ENCODE peak calls at places on chromosome 3, in nine cellular contexts. C is H9; Q is GM04503; P is stimulated activated CD4-positive, alpha-beta T cell treated with anti-CD3 and anti-CD28 coated beads, Interleukin-1b, Interleukin-23, amount 100 ng/mL, for 24 hours; M is GM13976; G is T-helper 1 cell; O is kidney; E is activated T-cell treated with anti-CD3 and anti-CD28 coated beads, Interleukin-2, amount 50 U/mL, for 48 hours; A is T1000. J is an unnamed sample.

GRCh38 chr3:150300847-150301517 is 107.1 kb upstream of the TSC22D2 start:
- DNase-seq in C (no peak), Q (no peak), P (no peak), M (no peak), G (no peak), O (no peak), E (no peak), A (no peak), J (no peak)

GRCh38 chr3:128166971-128167453 is 13.7 kb downstream of the EEFSEC start:
- DNase-seq in C (no peak), Q (no peak), P (no peak), M (no peak), G (no peak), O (no peak), E (no peak), A (no peak), J (no peak)

GRCh38 chr3:65741540-65741939 is 297.2 kb downstream of the MAGI1 start:
- DNase-seq in C (no peak), Q (no peak), P (no peak), M (no peak), G (no peak), O (no peak), E (no peak), A (no peak), J (no peak)

GRCh38 chr3:61985020-61985419 is 388.3 kb downstream of the FEZF2 start:
- DNase-seq in C (no peak), Q (no peak), P (no peak), M (no peak), G (no peak), O (no peak), E (no peak), A (peak), J (no peak)

GRCh38 chr3:193837347-193837827 is 244.4 kb downstream of the OPA1 start:
- DNase-seq in C (no peak), Q (no peak), P (no peak), M (no peak), G (no peak), O (no peak), E (no peak), A (no peak), J (no peak)

GRCh38 chr3:45566205-45566604 is 28.3 kb upstream of the LIMD1 start:
- DNase-seq in C (no peak), Q (no peak), P (no peak), M (peak), G (no peak), O (no peak), E (no peak), A (no peak), J (no peak)

GRCh38 chr3:168884353-168884903 is 779.1 kb downstream of the MECOM start:
- DNase-seq in C (no peak), Q (peak), P (no peak), M (no peak), G (no peak), O (no peak), E (no peak), A (peak), J (no peak)

GRCh38 chr3:141605883-141606282 is 119.1 kb downstream of the RASA2 start:
- DNase-seq in C (no peak), Q (no peak), P (no peak), M (no peak), G (no peak), O (no peak), E (no peak), A (no peak), J (no peak)

GRCh38 chr3:163707659-163708058 is 1370.6 kb downstream of the SI start:
- DNase-seq in C (no peak), Q (no peak), P (no peak), M (no peak), G (no peak), O (no peak), E (no peak), A (no peak), J (no peak)

GRCh38 chr3:51719413-51720025 is 12.7 kb downstream of the GRM2 start:
- DNase-seq in C (no peak), Q (no peak), P (no peak), M (peak), G (no peak), O (no peak), E (peak), A (no peak), J (no peak)

GRCh38 chr3:38117748-38118420 is 19.0 kb downstream of the ACAA1 start:
- DNase-seq in C (peak), Q (no peak), P (no peak), M (peak), G (peak), O (peak), E (peak), A (no peak), J (peak)

GRCh38 chr3:16033889-16034687 is 140.4 kb upstream of the GALNT15 start:
- DNase-seq in C (no peak), Q (no peak), P (no peak), M (no peak), G (no peak), O (no peak), E (no peak), A (no peak), J (no peak)

GRCh38 chr3:124565013-124565412 is 165.2 kb upstream of the UMPS start:
- DNase-seq in C (peak), Q (no peak), P (no peak), M (peak), G (no peak), O (no peak), E (peak), A (peak), J (peak)

GRCh38 chr3:42012935-42013651 is 51.2 kb upstream of the ULK4 start:
- DNase-seq in C (peak), Q (no peak), P (peak), M (peak), G (peak), O (peak), E (peak), A (peak), J (no peak)

GRCh38 chr3:30131171-30131570 is 475.2 kb upstream of the TGFBR2 start:
- DNase-seq in C (no peak), Q (no peak), P (no peak), M (no peak), G (no peak), O (no peak), E (no peak), A (no peak), J (no peak)

GRCh38 chr3:78872195-78872594 is 895.6 kb downstream of the ROBO1 start:
- DNase-seq in C (no peak), Q (no peak), P (no peak), M (no peak), G (no peak), O (no peak), E (no peak), A (no peak), J (no peak)

GRCh38 chr3:20772869-20773268 is 586.9 kb upstream of the SGO1 start:
- DNase-seq in C (no peak), Q (no peak), P (no peak), M (no peak), G (no peak), O (no peak), E (no peak), A (no peak), J (no peak)

GRCh38 chr3:52154135-52155094 is at the start of gene POC1A:
- DNase-seq in C (peak), Q (peak), P (peak), M (peak), G (peak), O (peak), E (peak), A (peak), J (peak)

GRCh38 chr3:164418426-164418825 is 659.9 kb downstream of the SI start:
- DNase-seq in C (no peak), Q (no peak), P (no peak), M (no peak), G (no peak), O (no peak), E (no peak), A (no peak), J (no peak)

GRCh38 chr3:39166932-39167532 is 13.6 kb upstream of the CSRNP1 start:
- DNase-seq in C (no peak), Q (peak), P (no peak), M (no peak), G (no peak), O (no peak), E (no peak), A (no peak), J (no peak)

GRCh38 chr3:108602249-108602934 is 12.9 kb downstream of the DZIP3 start:
- DNase-seq in C (no peak), Q (no peak), P (no peak), M (no peak), G (no peak), O (no peak), E (no peak), A (no peak), J (no peak)

GRCh38 chr3:9500108-9501050 is 53.2 kb downstream of the LHFPL4 start:
- DNase-seq in C (peak), Q (no peak), P (peak), M (peak), G (peak), O (no peak), E (peak), A (no peak), J (peak)

GRCh38 chr3:24270204-24270671 is 224.4 kb downstream of the THRB start:
- DNase-seq in C (no peak), Q (no peak), P (no peak), M (no peak), G (no peak), O (no peak), E (no peak), A (no peak), J (no peak)

GRCh38 chr3:184636774-184637316 is 75.0 kb downstream of the MAGEF1 start:
- DNase-seq in C (no peak), Q (peak), P (no peak), M (no peak), G (no peak), O (no peak), E (peak), A (no peak), J (peak)

J was measured in NT2/D1.